ENCODE peak calls at places on chromosomes 13 and 19, in four cellular contexts. One of them, this sample, is unnamed.

GRCh38 chr13:113848431-113849260 is 15.2 kb downstream of the GAS6 start:
- DNase-seq in ovary: peak
- DNase-seq in left ventricle myocardium inferior: no peak
- DNase-seq in cardiac fibroblast: no peak
- DNase-seq in this sample: no peak

GRCh38 chr13:99225078-99225477 is 24.4 kb downstream of the UBAC2 start:
- DNase-seq in ovary: no peak
- DNase-seq in left ventricle myocardium inferior: no peak
- DNase-seq in cardiac fibroblast: no peak
- DNase-seq in this sample: no peak

GRCh38 chr13:100870898-100871297 is 196.3 kb upstream of the TMTC4 start:
- DNase-seq in ovary: no peak
- DNase-seq in left ventricle myocardium inferior: no peak
- DNase-seq in cardiac fibroblast: no peak
- DNase-seq in this sample: no peak

GRCh38 chr13:20709782-20710181 is 6.3 kb downstream of the IL17D start:
- DNase-seq in ovary: no peak
- DNase-seq in left ventricle myocardium inferior: no peak
- DNase-seq in cardiac fibroblast: no peak
- DNase-seq in this sample: no peak

GRCh38 chr19:39864118-39864517 is 17.9 kb upstream of the FBL start:
- DNase-seq in ovary: no peak
- DNase-seq in left ventricle myocardium inferior: no peak
- DNase-seq in cardiac fibroblast: no peak
- DNase-seq in this sample: no peak

GRCh38 chr19:51589511-51589910 is 18.4 kb downstream of the ZNF175 start:
- DNase-seq in ovary: no peak
- DNase-seq in left ventricle myocardium inferior: no peak
- DNase-seq in cardiac fibroblast: no peak
- DNase-seq in this sample: no peak

GRCh38 chr13:62598708-62599107 is 1183.1 kb upstream of the PCDH20 start:
- DNase-seq in ovary: no peak
- DNase-seq in left ventricle myocardium inferior: no peak
- DNase-seq in cardiac fibroblast: no peak
- DNase-seq in this sample: no peak

GRCh38 chr13:61664821-61665705 is 249.4 kb upstream of the PCDH20 start:
- DNase-seq in ovary: no peak
- DNase-seq in left ventricle myocardium inferior: no peak
- DNase-seq in cardiac fibroblast: peak
- DNase-seq in this sample: peak

GRCh38 chr13:25215253-25215575 is 43.1 kb upstream of the AMER2 start:
- DNase-seq in ovary: no peak
- DNase-seq in left ventricle myocardium inferior: no peak
- DNase-seq in cardiac fibroblast: no peak
- DNase-seq in this sample: no peak

GRCh38 chr19:480016-480855 is 16.1 kb upstream of the MADCAM1 start:
- DNase-seq in ovary: peak
- DNase-seq in left ventricle myocardium inferior: peak
- DNase-seq in cardiac fibroblast: peak
- DNase-seq in this sample: no peak

GRCh38 chr13:87953381-87953780 is 282.2 kb downstream of the SLITRK5 start:
- DNase-seq in ovary: no peak
- DNase-seq in left ventricle myocardium inferior: no peak
- DNase-seq in cardiac fibroblast: no peak
- DNase-seq in this sample: no peak

GRCh38 chr19:15717781-15718180 is 10.0 kb upstream of the OR10H2 start:
- DNase-seq in ovary: no peak
- DNase-seq in left ventricle myocardium inferior: no peak
- DNase-seq in cardiac fibroblast: no peak
- DNase-seq in this sample: no peak

GRCh38 chr19:1183543-1184172 is 9.6 kb upstream of the SBNO2 start:
- DNase-seq in ovary: no peak
- DNase-seq in left ventricle myocardium inferior: no peak
- DNase-seq in cardiac fibroblast: no peak
- DNase-seq in this sample: peak

GRCh38 chr19:4914736-4915501 is 5.6 kb downstream of the UHRF1 start:
- DNase-seq in ovary: no peak
- DNase-seq in left ventricle myocardium inferior: no peak
- DNase-seq in cardiac fibroblast: peak
- DNase-seq in this sample: peak

GRCh38 chr13:114110091-114110829 is 22.2 kb downstream of the RASA3 start:
- DNase-seq in ovary: no peak
- DNase-seq in left ventricle myocardium inferior: no peak
- DNase-seq in cardiac fibroblast: no peak
- DNase-seq in this sample: no peak

GRCh38 chr13:90230311-90230710 is 1117.2 kb upstream of the MIR17HG start:
- DNase-seq in ovary: no peak
- DNase-seq in left ventricle myocardium inferior: no peak
- DNase-seq in cardiac fibroblast: no peak
- DNase-seq in this sample: no peak

GRCh38 chr13:30963794-30964193 is 31.3 kb downstream of the TEX26 start:
- DNase-seq in ovary: no peak
- DNase-seq in left ventricle myocardium inferior: no peak
- DNase-seq in cardiac fibroblast: peak
- DNase-seq in this sample: peak

GRCh38 chr19:38359242-38360021 is 14.9 kb upstream of the PSMD8 start:
- DNase-seq in ovary: no peak
- DNase-seq in left ventricle myocardium inferior: no peak
- DNase-seq in cardiac fibroblast: no peak
- DNase-seq in this sample: no peak

GRCh38 chr13:111027481-111028439 is 87.3 kb upstream of the ARHGEF7 start:
- DNase-seq in ovary: no peak
- DNase-seq in left ventricle myocardium inferior: no peak
- DNase-seq in cardiac fibroblast: no peak
- DNase-seq in this sample: no peak
- TF ChIP-seq CTCF in ovary: no peak
- TF ChIP-seq CTCF in left ventricle myocardium inferior: no peak
- TF ChIP-seq CTCF in cardiac fibroblast: no peak
- TF ChIP-seq CTCF in this sample: peak

GRCh38 chr19:7502552-7502951 is 13.4 kb upstream of the ZNF358 start:
- DNase-seq in ovary: no peak
- DNase-seq in left ventricle myocardium inferior: no peak
- DNase-seq in cardiac fibroblast: no peak
- DNase-seq in this sample: no peak

GRCh38 chr19:7500811-7501450 is 12.1 kb upstream of the PEX11G start:
- DNase-seq in ovary: peak
- DNase-seq in left ventricle myocardium inferior: no peak
- DNase-seq in cardiac fibroblast: peak
- DNase-seq in this sample: peak

GRCh38 chr19:7492142-7493055 is 3.6 kb upstream of the PEX11G start:
- DNase-seq in ovary: no peak
- DNase-seq in left ventricle myocardium inferior: no peak
- DNase-seq in cardiac fibroblast: peak
- DNase-seq in this sample: no peak

GRCh38 chr19:7494416-7495098 is 5.7 kb upstream of the PEX11G start:
- DNase-seq in ovary: peak
- DNase-seq in left ventricle myocardium inferior: peak
- DNase-seq in cardiac fibroblast: peak
- DNase-seq in this sample: peak

DNA sequence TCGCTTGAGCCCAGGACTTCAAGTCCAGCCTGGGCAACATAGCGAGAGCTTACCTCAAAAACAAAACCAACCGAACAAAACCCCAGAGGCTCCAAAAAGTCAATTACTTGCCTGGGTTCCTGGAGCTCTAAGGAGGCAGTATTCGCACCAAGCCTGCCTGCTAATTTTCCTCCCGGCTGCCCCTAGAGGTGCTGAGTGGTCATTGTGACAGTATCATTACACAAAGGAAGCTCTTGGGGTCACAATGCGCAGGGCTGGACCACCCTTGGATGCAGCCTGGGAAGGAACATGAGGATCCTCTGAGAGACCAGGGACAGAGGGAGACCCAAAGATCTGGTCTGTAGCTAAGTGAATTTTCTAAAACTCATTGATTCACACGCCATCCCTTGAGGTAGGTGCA is 8.5 kb upstream of the PEX11G start:
- DNase-seq in ovary: no peak
- DNase-seq in left ventricle myocardium inferior: no peak
- DNase-seq in cardiac fibroblast: peak
- DNase-seq in this sample: no peak
- TF ChIP-seq CTCF in ovary: no peak
- TF ChIP-seq CTCF in left ventricle myocardium inferior: peak
- TF ChIP-seq CTCF in cardiac fibroblast: peak
- TF ChIP-seq CTCF in this sample: peak

GRCh38 chr13:44301639-44302015 is 72.0 kb upstream of the SERP2 start:
- DNase-seq in ovary: no peak
- DNase-seq in left ventricle myocardium inferior: no peak
- DNase-seq in cardiac fibroblast: no peak
- DNase-seq in this sample: no peak
- TF ChIP-seq CTCF in ovary: no peak
- TF ChIP-seq CTCF in left ventricle myocardium inferior: no peak
- TF ChIP-seq CTCF in cardiac fibroblast: no peak
- TF ChIP-seq CTCF in this sample: no peak

GRCh38 chr19:19061491-19061890 is 2.3 kb upstream of the SLC25A42 start:
- DNase-seq in ovary: no peak
- DNase-seq in left ventricle myocardium inferior: peak
- DNase-seq in cardiac fibroblast: no peak
- DNase-seq in this sample: no peak

GRCh38 chr19:19064811-19065745 is 1.3 kb downstream of the SLC25A42 start:
- DNase-seq in ovary: no peak
- DNase-seq in left ventricle myocardium inferior: no peak
- DNase-seq in cardiac fibroblast: no peak
- DNase-seq in this sample: no peak

GRCh38 chr19:19064098-19064722 is 416 bp downstream of the SLC25A42 start:
- DNase-seq in ovary: peak
- DNase-seq in left ventricle myocardium inferior: no peak
- DNase-seq in cardiac fibroblast: no peak
- DNase-seq in this sample: no peak

GRCh38 chr19:19062454-19063182 is 1.2 kb upstream of the SLC25A42 start:
- DNase-seq in ovary: no peak
- DNase-seq in left ventricle myocardium inferior: no peak
- DNase-seq in cardiac fibroblast: no peak
- DNase-seq in this sample: peak

DNA sequence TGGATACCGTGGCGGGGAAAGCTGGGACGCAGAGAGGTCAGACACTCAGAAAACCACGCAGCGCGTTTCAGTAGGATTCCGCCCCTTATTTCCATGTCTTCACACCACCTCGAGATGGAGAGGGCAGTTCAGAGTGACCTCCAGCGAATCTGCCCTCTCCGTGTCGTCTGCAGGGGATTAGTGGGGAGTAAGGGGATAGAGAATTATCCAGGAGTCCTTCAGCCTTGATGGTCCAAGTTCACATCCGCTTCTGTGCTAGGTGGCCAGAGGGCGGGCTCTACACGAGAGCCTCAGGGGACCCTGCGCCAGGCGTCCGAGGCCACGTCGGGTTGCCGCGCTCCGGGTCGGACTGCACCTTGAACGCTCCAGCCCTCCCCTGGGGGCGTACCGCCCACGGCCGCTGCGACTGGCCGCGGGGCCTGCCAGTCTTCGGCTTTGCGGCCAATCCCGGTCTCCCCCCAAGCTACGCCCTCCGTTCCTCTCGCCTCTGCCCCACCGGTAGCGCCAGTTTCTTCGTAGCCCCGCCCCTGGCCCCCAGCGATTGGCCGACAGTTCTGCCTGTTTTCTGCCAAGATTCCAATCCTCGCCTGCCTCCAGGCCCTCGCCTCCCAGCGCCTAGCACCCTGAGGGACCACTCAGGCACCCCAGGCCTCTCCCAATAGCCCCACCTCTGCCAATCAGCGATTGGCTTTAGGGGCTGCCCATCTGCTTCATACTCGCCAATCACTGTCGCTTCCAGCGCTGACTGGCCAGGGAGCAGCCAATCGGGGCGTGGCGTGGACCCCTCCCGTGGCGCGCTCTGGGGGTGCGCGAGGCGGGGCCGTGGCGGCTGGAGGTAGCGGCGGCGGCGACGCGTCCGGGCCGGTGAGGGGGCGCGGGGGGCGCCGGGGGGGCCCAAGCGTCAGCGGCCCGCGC is at the start of gene SLC25A42:
- DNase-seq in ovary: peak
- DNase-seq in left ventricle myocardium inferior: peak
- DNase-seq in cardiac fibroblast: peak
- DNase-seq in this sample: peak
- TF ChIP-seq CTCF in ovary: no peak
- TF ChIP-seq CTCF in left ventricle myocardium inferior: no peak
- TF ChIP-seq CTCF in cardiac fibroblast: no peak
- TF ChIP-seq CTCF in this sample: no peak

GRCh38 chr19:33436360-33437345 is 63.1 kb downstream of the CEBPG start:
- DNase-seq in ovary: no peak
- DNase-seq in left ventricle myocardium inferior: peak
- DNase-seq in cardiac fibroblast: no peak
- DNase-seq in this sample: no peak

GRCh38 chr19:33437351-33438015 is 64.0 kb downstream of the CEBPG start:
- DNase-seq in ovary: no peak
- DNase-seq in left ventricle myocardium inferior: peak
- DNase-seq in cardiac fibroblast: no peak
- DNase-seq in this sample: no peak

GRCh38 chr19:33440241-33440640 is 66.7 kb downstream of the CEBPG start:
- DNase-seq in ovary: no peak
- DNase-seq in left ventricle myocardium inferior: peak
- DNase-seq in cardiac fibroblast: no peak
- DNase-seq in this sample: no peak

GRCh38 chr19:33438987-33439781 is 65.7 kb downstream of the CEBPG start:
- DNase-seq in ovary: no peak
- DNase-seq in left ventricle myocardium inferior: peak
- DNase-seq in cardiac fibroblast: no peak
- DNase-seq in this sample: no peak

GRCh38 chr19:33438016-33438671 is 64.6 kb downstream of the CEBPG start:
- DNase-seq in ovary: peak
- DNase-seq in left ventricle myocardium inferior: peak
- DNase-seq in cardiac fibroblast: peak
- DNase-seq in this sample: no peak
- TF ChIP-seq CTCF in ovary: no peak
- TF ChIP-seq CTCF in left ventricle myocardium inferior: peak
- TF ChIP-seq CTCF in cardiac fibroblast: peak
- TF ChIP-seq CTCF in this sample: peak

DNA sequence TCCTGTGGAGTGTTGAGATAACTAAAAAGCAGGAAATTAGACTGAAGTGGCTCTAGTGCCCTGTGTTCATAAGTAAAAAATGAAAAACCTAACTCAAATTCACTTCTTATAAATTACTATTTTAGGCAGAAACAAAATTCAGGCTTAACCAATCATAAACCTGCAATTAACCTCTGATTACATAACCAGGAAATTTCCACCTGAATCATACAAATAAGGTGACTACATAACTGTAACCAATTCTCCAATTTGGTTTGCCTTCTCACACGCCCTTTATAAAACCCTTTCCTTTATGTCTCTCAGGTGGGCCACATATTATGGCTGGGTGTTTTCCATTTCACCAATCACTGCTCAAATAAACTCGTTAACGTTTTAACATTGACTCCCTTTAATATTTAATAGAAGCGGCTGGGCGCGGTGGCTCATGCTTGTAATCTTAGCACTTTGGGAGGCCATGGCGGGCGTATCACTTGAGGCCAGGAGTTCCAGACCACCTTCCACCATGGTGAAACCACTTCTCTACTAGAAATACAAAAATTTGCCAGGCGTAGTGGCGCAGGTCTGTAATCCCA is 22.9 kb upstream of the ZNF724 start:
- DNase-seq in ovary: no peak
- DNase-seq in left ventricle myocardium inferior: no peak
- DNase-seq in cardiac fibroblast: no peak
- DNase-seq in this sample: peak
- TF ChIP-seq CTCF in ovary: no peak
- TF ChIP-seq CTCF in left ventricle myocardium inferior: no peak
- TF ChIP-seq CTCF in cardiac fibroblast: no peak
- TF ChIP-seq CTCF in this sample: no peak